ENCODE peak calls at places on chromosomes 13 and 19, in eight cellular contexts. A is HCT116, H is brain microvascular endothelial cell, K is sigmoid colon, G is neuronal stem cell, M is Peyer's patch, Y is transverse colon, X is body of pancreas. C is an unnamed sample. For H3K27me3, the result is how much of the 10 kb centered on the place peaks cover.

GRCh38 chr19:4471400-4472173 is 510 bp upstream of the HDGFL2 start:
- DNase-seq in A (peak), H (peak), K (peak), G (peak), M (peak), Y (peak), X (peak), C (peak)

GRCh38 chr13:62014299-62014698 is 598.6 kb upstream of the PCDH20 start:
- DNase-seq in A (peak), H (no peak), K (no peak), G (no peak), M (no peak), Y (no peak), X (no peak), C (no peak)

GRCh38 chr13:43014162-43014561 is 9.2 kb upstream of the DNAJC15 start:
- DNase-seq in A (no peak), H (no peak), K (no peak), G (no peak), M (no peak), Y (no peak), X (no peak), C (no peak)

GRCh38 chr13:59094149-59094548 is 1069.6 kb downstream of the DIAPH3 start:
- DNase-seq in A (no peak), H (no peak), K (no peak), G (no peak), M (no peak), Y (no peak), X (no peak), C (no peak)

GRCh38 chr19:11355160-11356073 is at the start of gene PLPPR2:
- DNase-seq in A (peak), H (peak), K (peak), G (peak), M (peak), Y (peak), X (peak), C (peak)

GRCh38 chr13:25171517-25172302 is at the start of gene AMER2:
- DNase-seq in A (no peak), H (no peak), K (peak), G (peak), M (no peak), Y (peak), X (peak), C (peak)

GRCh38 chr19:45881909-45882528 is 3.9 kb downstream of the IRF2BP1 start:
- DNase-seq in A (no peak), H (no peak), K (no peak), G (no peak), M (no peak), Y (peak), X (peak), C (peak)

GRCh38 chr13:33452873-33453558 is 167.5 kb upstream of the STARD13 start:
- DNase-seq in A (no peak), H (no peak), K (peak), G (no peak), M (no peak), Y (no peak), X (no peak), C (no peak)

GRCh38 chr13:43522788-43523187 is 264.0 kb downstream of the ENOX1 start:
- DNase-seq in A (no peak), H (peak), K (no peak), G (no peak), M (no peak), Y (no peak), X (no peak), C (no peak)

GRCh38 chr13:24916464-24916863 is 152.5 kb downstream of the RNF17 start:
- DNase-seq in A (no peak), H (no peak), K (no peak), G (no peak), M (no peak), Y (no peak), X (no peak), C (no peak)

DNA sequence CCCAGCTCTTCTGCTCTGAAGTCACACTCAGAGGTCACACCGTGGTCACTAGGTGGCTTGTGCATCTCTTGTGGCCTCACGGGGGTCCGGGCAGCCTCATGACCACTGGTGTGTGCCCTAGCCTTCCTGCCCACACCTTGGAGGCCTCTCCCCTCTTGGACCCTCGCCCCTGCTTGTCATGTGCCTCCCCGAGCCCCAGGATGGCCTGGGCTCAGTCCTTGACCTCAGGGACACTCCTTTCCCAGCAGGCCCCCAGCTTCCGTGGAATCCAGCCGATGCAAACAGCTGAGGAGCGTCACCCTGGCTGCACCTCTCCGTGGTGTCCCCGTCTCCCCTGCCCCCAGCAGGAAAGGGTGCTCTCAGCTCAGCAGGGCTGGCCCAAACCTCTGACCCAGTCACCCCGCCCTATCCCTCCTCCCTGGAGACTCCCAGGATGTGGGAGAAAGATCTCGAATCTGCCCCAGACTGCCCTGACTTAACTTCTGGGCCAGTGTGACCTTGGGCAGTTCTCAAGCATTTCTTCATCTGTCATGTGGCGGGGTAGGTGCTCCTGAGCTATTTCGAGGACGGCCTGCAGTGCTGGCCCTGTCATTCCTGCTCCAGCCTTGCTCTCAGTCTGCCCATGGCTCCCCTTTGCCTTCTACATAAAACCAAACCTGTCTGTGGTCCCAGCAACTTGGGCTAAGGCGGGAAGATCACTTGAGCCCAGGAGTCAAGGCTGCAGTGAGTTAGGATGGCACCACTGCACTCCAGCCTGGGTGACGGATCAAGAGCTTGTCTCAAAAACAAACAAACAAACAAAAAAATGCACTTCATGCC is 4.6 kb upstream of the SLC25A42 start:
- DNase-seq in A (no peak), H (no peak), K (no peak), G (no peak), M (no peak), Y (no peak), X (no peak), C (no peak)
- H3K27ac ChIP-seq in A (no peak), H (no peak), K (no peak), G (no peak), M (no peak), Y (no peak), X (no peak), C (no peak)

DNA sequence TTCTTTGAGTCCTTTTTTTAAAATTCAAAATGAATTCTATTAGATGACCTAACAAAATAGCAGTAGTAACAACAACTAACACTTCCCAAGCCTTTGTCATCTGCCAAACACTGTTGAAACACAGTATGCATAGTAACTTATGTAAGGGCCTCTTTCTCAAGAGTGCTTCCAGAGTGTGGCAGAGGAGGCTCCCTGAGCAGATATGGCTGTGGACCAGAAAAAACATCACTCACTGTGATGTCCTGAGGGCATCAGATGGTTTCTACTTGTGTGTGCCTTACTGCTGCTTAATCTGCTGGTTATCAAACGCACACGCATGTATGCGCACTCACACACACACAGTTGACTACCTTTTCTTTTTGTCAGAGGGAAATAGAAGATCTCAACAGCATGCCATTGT is 110.8 kb downstream of the DLEU7 start:
- DNase-seq in A (no peak), H (peak), K (no peak), G (no peak), M (no peak), Y (no peak), X (no peak), C (no peak)
- H3K4me3 ChIP-seq in A (no peak), H (no peak), K (no peak), G (no peak), M (no peak), Y (no peak), X (no peak), C (no peak)

DNA sequence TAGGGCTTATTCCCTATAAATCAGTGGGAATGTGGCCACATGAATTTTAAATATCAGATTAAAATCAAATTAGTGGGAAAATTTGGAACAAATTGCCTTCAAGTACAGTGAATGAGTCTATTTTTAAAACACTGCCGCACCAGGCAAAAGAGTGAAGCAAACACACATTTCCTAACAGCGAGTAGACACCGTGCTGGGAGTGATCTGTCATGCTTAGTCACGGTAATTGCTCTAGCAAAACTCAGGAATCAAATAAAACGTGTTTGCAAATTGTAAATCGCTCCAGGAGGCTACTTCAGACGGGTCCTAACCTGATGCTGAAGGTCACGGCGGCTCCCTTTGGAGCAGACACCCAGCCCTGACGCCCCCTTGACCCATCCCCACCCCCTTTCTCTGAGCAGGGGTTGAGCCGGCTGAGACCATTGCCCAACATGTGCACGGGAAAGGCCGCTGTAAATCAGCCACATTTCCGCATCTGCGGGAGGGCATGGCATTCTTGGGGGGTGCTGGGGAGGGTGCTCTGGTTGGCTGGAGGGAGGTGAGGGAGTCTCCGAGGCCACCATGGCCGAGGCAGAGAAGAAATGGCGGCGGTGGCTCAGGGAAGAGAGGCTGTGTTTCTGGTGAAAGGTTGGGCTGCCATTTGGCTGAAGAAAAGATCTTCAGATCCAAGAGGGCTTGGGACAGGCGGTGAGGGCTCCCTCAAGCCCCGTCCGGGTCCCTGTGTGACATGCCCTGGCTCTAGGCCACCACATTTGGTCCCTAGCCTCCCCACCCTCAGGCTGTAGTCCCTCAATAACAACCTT is 8.9 kb downstream of the CEBPA start:
- DNase-seq in A (no peak), H (peak), K (no peak), G (no peak), M (no peak), Y (peak), X (peak), C (no peak)
- H3K27me3 ChIP-seq in A (under half), H (under half), K (under half), G (half or more), M (under half), Y (under half), X (under half), C (under half)

GRCh38 chr19:23071087-23071511 is 45.7 kb upstream of the ZNF730 start:
- DNase-seq in A (no peak), H (peak), K (peak), G (no peak), M (no peak), Y (no peak), X (no peak), C (no peak)

GRCh38 chr19:23065306-23065705 is 51.5 kb upstream of the ZNF730 start:
- DNase-seq in A (no peak), H (no peak), K (no peak), G (no peak), M (no peak), Y (no peak), X (no peak), C (no peak)

GRCh38 chr19:23075031-23075733 is 41.6 kb upstream of the ZNF730 start:
- DNase-seq in A (no peak), H (peak), K (peak), G (peak), M (no peak), Y (peak), X (peak), C (peak)

DNA sequence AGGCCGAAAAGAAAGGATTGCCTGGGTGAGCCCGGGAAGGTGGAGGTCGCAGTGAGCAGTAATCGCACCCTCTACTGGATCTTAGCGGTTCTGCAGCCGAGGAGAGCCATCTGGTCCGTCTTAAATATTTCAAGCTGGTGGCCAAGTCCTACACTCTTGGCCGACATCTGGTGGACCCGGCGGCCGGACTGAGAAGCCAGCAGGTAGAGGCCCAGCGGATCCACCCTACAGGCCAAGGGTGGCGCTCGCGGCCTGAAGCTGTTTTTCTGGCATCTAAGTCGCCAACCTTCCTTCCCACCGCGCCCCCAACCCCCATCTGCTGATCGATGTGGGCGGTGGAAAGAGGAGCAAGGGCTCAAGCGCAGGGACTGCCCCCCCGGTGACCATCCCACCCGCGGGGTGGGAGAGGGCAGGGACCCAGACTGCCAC is 46.5 kb upstream of the ZNF730 start:
- DNase-seq in A (no peak), H (peak), K (peak), G (no peak), M (no peak), Y (peak), X (peak), C (peak)
- H3K27ac ChIP-seq in A (no peak), H (no peak), K (no peak), G (no peak), M (no peak), Y (no peak), X (no peak), C (no peak)

GRCh38 chr19:47448360-47448727 is 23.3 kb downstream of the SLC8A2 start:
- DNase-seq in A (no peak), H (no peak), K (no peak), G (no peak), M (no peak), Y (no peak), X (no peak), C (no peak)
- H3K4me3 ChIP-seq in A (no peak), H (no peak), K (no peak), G (no peak), M (no peak), Y (no peak), X (no peak), C (no peak)

GRCh38 chr13:112176746-112177119 is 109.8 kb downstream of the SOX1 start:
- DNase-seq in A (no peak), H (no peak), K (no peak), G (no peak), M (no peak), Y (no peak), X (no peak), C (peak)
- H3K27me3 ChIP-seq in A (under half), H (under half), K (under half), G (under half), M (under half), Y (under half), X (under half), C (under half)

GRCh38 chr13:26989261-26990007 is 182.2 kb downstream of the USP12 start:
- DNase-seq in A (no peak), H (no peak), K (peak), G (no peak), M (no peak), Y (peak), X (no peak), C (no peak)
- H3K27ac ChIP-seq in A (no peak), H (no peak), K (no peak), G (no peak), M (no peak), Y (no peak), X (no peak), C (no peak)

DNA sequence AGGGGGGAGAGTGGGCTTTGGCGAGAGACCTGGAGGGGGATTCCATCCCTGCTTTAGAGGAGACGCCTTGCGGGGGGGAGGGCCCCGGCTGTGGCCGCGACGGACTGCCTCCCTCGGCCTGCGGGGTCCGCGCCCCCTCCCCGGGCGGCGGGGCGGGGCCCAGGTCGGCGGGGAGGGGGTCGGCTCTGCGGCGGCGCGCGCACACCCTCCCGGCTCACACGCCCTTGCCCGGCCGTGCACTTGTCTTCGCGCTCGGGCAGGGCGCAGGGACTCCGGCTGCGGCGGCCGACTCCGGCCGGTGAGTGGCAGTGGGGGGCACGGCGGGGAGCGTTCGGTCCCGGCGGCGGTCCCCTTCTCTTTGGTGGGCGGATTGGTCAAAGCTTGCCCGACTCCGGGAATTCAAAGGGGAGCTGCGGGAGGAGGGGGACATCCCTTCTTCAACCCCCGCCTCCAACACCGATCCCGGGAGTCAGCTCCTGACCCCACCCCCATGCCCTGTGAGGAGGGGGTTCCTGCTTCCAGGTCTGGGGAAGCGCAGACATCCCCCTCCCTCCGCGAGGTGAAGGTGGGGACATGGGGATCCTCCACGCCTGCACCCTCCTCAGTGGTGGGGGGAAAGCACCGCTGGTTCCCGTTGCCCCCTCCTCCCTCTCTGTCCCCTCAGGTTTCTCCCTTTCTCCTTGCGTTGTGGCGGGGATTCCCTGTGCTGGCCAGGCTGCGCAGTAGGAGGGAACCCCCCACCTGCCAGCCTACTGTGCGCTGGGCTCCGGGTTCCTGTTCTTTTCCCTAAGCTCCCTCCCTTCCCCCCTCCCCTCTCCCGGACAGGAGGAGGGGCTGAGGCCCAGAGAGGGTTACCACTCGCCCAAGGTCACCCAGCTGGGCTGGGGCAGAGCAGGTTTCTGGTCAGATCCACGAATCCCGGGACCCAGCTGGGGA is 14.6 kb upstream of the KCNN1 start:
- DNase-seq in A (no peak), H (no peak), K (no peak), G (no peak), M (no peak), Y (no peak), X (no peak), C (peak)
- H3K4me3 ChIP-seq in A (no peak), H (no peak), K (no peak), G (peak), M (no peak), Y (no peak), X (no peak), C (peak)

GRCh38 chr19:10292789-10293636 is 3.3 kb downstream of the ICAM5 start:
- DNase-seq in A (no peak), H (no peak), K (no peak), G (no peak), M (no peak), Y (peak), X (no peak), C (no peak)

GRCh38 chr19:10290876-10291553 is 1.3 kb downstream of the ICAM5 start:
- DNase-seq in A (peak), H (no peak), K (no peak), G (no peak), M (peak), Y (peak), X (no peak), C (peak)

GRCh38 chr19:10291554-10292205 is 1.9 kb downstream of the ICAM5 start:
- DNase-seq in A (no peak), H (no peak), K (peak), G (no peak), M (no peak), Y (no peak), X (no peak), C (no peak)

GRCh38 chr19:10293637-10294367 is 4.0 kb downstream of the ICAM5 start:
- DNase-seq in A (no peak), H (no peak), K (no peak), G (no peak), M (no peak), Y (no peak), X (no peak), C (no peak)

GRCh38 chr19:10292206-10292788 is 2.5 kb downstream of the ICAM5 start:
- DNase-seq in A (peak), H (no peak), K (peak), G (peak), M (peak), Y (peak), X (peak), C (peak)
- H3K27me3 ChIP-seq in A (under half), H (half or more), K (half or more), G (half or more), M (half or more), Y (half or more), X (under half), C (half or more)

GRCh38 chr13:107450426-107450825 is 764.9 kb downstream of the LIG4 start:
- DNase-seq in A (no peak), H (no peak), K (no peak), G (no peak), M (no peak), Y (no peak), X (no peak), C (no peak)
- H3K27ac ChIP-seq in A (no peak), H (peak), K (no peak), G (no peak), M (no peak), Y (no peak), X (no peak), C (no peak)

C was measured in endodermal cell.